ENCODE peak calls at places on chromosome X, in eight cellular contexts. P is NCI-H1417, W is NCI-H1436, X is endothelial cell, M is nephron progenitor cell, K is cardiac septum, B is fibroblast of the conjunctiva, Q is ELR. L is an unnamed sample.

GRCh38 chrX:137052641-137053235 is 18.9 kb upstream of the GPR101 start:
- DNase-seq in P (peak; percentile 81), W (peak; percentile 23), K (no peak), X (peak; percentile 14), M (peak; percentile 18), B (no peak), Q (peak; percentile 2), L (peak; percentile 30)

GRCh38 chrX:17496407-17496806 is 121.4 kb downstream of the NHS start:
- DNase-seq in X (no peak), Q (no peak), W (no peak), K (no peak), P (no peak), B (no peak), M (no peak), L (no peak)

GRCh38 chrX:132231587-132231986 is 12.3 kb upstream of the RAP2C start:
- DNase-seq in P (no peak), Q (no peak), M (no peak), X (no peak), W (no peak), K (no peak), B (no peak), L (no peak)

GRCh38 chrX:123173833-123174232 is 10.2 kb upstream of the GRIA3 start:
- DNase-seq in B (no peak), P (no peak), X (no peak), Q (no peak), M (no peak), K (no peak), W (no peak), L (no peak)

GRCh38 chrX:4825550-4825949 is 1112.1 kb upstream of the PRKX start:
- DNase-seq in M (no peak), B (no peak), P (no peak), Q (no peak), X (no peak), K (no peak), W (no peak), L (no peak)

GRCh38 chrX:123561439-123562215 is 171.2 kb downstream of the THOC2 start:
- DNase-seq in P (no peak), K (no peak), X (no peak), M (no peak), W (no peak), B (no peak), Q (no peak), L (no peak)

GRCh38 chrX:7574325-7574724 is 268.6 kb upstream of the VCX start:
- DNase-seq in X (peak; percentile 20), Q (peak; percentile 1), B (no peak), W (no peak), K (no peak), P (no peak), M (peak; percentile 53), L (no peak)

GRCh38 chrX:39755152-39756032 is 342.4 kb downstream of the BCOR start:
- DNase-seq in X (no peak), K (peak; percentile 88), B (peak; percentile 82), W (no peak), M (peak; percentile 49), P (peak; percentile 77), Q (peak; percentile 94), L (no peak)

GRCh38 chrX:122046815-122047214 is 999.4 kb downstream of the GLUD2 start:
- DNase-seq in M (no peak), W (no peak), B (no peak), X (no peak), P (no peak), Q (no peak), K (no peak), L (no peak)

GRCh38 chrX:123962006-123962485 is 540 bp downstream of the STAG2 start:
- DNase-seq in K (no peak), Q (peak; percentile 66), X (no peak), W (no peak), P (no peak), M (no peak), B (no peak), L (no peak)

GRCh38 chrX:47523297-47523696 is 37.7 kb upstream of the ARAF start:
- DNase-seq in P (peak; percentile 90), K (peak; percentile 93), Q (peak; percentile 74), B (peak; percentile 46), M (peak; percentile 89), W (peak; percentile 45), X (peak; percentile 83), L (peak; percentile 78)

GRCh38 chrX:30610050-30610449 is 32.5 kb upstream of the TASL start:
- DNase-seq in Q (no peak), K (no peak), W (no peak), P (no peak), M (no peak), B (no peak), X (no peak), L (no peak)

GRCh38 chrX:154399527-154400368 is 1.6 kb downstream of the RPL10 start:
- DNase-seq in X (no peak), P (no peak), B (no peak), K (no peak), Q (peak; percentile 39), W (no peak), M (no peak), L (no peak)

GRCh38 chrX:136209016-136209738 is 42.0 kb downstream of the MAP7D3 start:
- DNase-seq in X (peak; percentile 34), Q (peak; percentile 48), P (peak; percentile 16), M (peak; percentile 15), K (no peak), W (peak; percentile 8), B (no peak), L (peak; percentile 11)

GRCh38 chrX:47828984-47829383 is 7.7 kb upstream of the ZNF81 start:
- DNase-seq in Q (no peak), P (no peak), K (no peak), B (no peak), W (no peak), M (no peak), X (no peak), L (no peak)

GRCh38 chrX:8755813-8756212 is 23.9 kb upstream of the ANOS1 start:
- DNase-seq in M (no peak), K (no peak), X (no peak), B (no peak), P (no peak), Q (no peak), W (no peak), L (no peak)

GRCh38 chrX:8724176-8724757 is 7.7 kb downstream of the ANOS1 start:
- DNase-seq in X (peak; percentile 16), P (no peak), K (no peak), Q (peak; percentile 19), M (no peak), W (no peak), B (no peak), L (no peak)

GRCh38 chrX:154648931-154649863 is 4.2 kb downstream of the CTAG2 start:
- DNase-seq in K (no peak), M (no peak), Q (no peak), B (no peak), W (no peak), P (no peak), X (no peak), L (no peak)

GRCh38 chrX:21354725-21355124 is 19.5 kb upstream of the CNKSR2 start:
- DNase-seq in X (no peak), P (peak; percentile 23), M (no peak), B (no peak), K (no peak), W (no peak), Q (no peak), L (no peak)

GRCh38 chrX:110168585-110168984 is 149.3 kb downstream of the AMMECR1 start:
- DNase-seq in K (no peak), W (no peak), P (no peak), Q (peak; percentile 62), B (no peak), X (no peak), M (no peak), L (no peak)

GRCh38 chrX:153565996-153566580 is 32.9 kb downstream of the CCNQ start:
- DNase-seq in B (no peak), W (no peak), P (no peak), K (no peak), M (peak; percentile 43), Q (no peak), X (no peak), L (no peak)

GRCh38 chrX:71978164-71978563 is 67.5 kb downstream of the NHSL2 start:
- DNase-seq in M (no peak), K (no peak), B (no peak), P (no peak), Q (no peak), W (no peak), X (no peak), L (no peak)

GRCh38 chrX:24081661-24082154 is 27.0 kb downstream of the EIF2S3 start:
- DNase-seq in M (peak; percentile 55), W (peak; percentile 19), B (peak; percentile 55), K (no peak), Q (peak; percentile 75), X (peak; percentile 43), P (peak; percentile 87), L (peak; percentile 25)

GRCh38 chrX:108198420-108198819 is 106.8 kb downstream of the ATG4A start:
- DNase-seq in X (no peak), B (peak; percentile 57), W (no peak), Q (no peak), K (no peak), P (no peak), M (no peak), L (no peak)

GRCh38 chrX:127404156-127404555 is 584.6 kb downstream of the PRR32 start:
- DNase-seq in B (no peak), X (no peak), Q (no peak), K (no peak), P (no peak), W (no peak), M (no peak), L (no peak)

GRCh38 chrX:51178352-51178751 is 154.3 kb upstream of the NUDT10 start:
- DNase-seq in X (no peak), Q (no peak), K (no peak), B (no peak), M (no peak), P (no peak), W (no peak), L (no peak)

GRCh38 chrX:41946973-41947612 is 23.7 kb upstream of the CASK start:
- DNase-seq in W (no peak), M (no peak), Q (no peak), X (no peak), B (no peak), P (no peak), K (no peak), L (no peak)

GRCh38 chrX:413322-414201 is 26.9 kb upstream of the PPP2R3B start:
- DNase-seq in X (peak; percentile 30), K (peak; percentile 81), M (peak; percentile 52), Q (no peak), P (peak; percentile 88), B (no peak), W (no peak), L (no peak)

GRCh38 chrX:39822133-39822748 is 275.5 kb downstream of the BCOR start:
- DNase-seq in Q (no peak), M (no peak), B (no peak), K (no peak), P (no peak), W (no peak), X (no peak), L (no peak)

GRCh38 chrX:77431227-77431626 is 16.0 kb upstream of the FGF16 start:
- DNase-seq in Q (no peak), M (no peak), W (no peak), B (peak; percentile 33), X (no peak), P (no peak), K (no peak), L (no peak)

GRCh38 chrX:124981420-124981819 is 338.3 kb upstream of the TEX13C start:
- DNase-seq in M (no peak), K (no peak), Q (no peak), X (no peak), W (no peak), P (no peak), B (no peak), L (no peak)

GRCh38 chrX:119401569-119401968 is 2.4 kb downstream of the SLC25A43 start:
- DNase-seq in B (no peak), K (no peak), P (no peak), W (no peak), M (no peak), Q (no peak), X (no peak), L (no peak)

GRCh38 chrX:69285881-69286545 is 120.8 kb upstream of the PJA1 start:
- DNase-seq in Q (peak; percentile 40), B (peak; percentile 2), W (peak; percentile 69), P (peak; percentile 65), M (peak; percentile 79), X (peak; percentile 57), K (peak; percentile 81), L (peak; percentile 58)

GRCh38 chrX:139237141-139237540 is 293.4 kb upstream of the F9 start:
- DNase-seq in W (no peak), X (no peak), K (no peak), B (no peak), P (no peak), M (no peak), Q (no peak), L (no peak)